ENCODE peak calls at places on chromosomes 4 and X, in eight cellular contexts. H, T, D, F, I, P, U and Y are unnamed samples. For H3K36me3 and H3K9me3, the result is how much of the 10 kb centered on the place peaks cover.

GRCh38 chrX:101550825-101551767 is 749 bp downstream of the ARMCX1 start:
- DNase-seq in H (peak), T (no peak), D (peak), F (peak), I (peak), P (no peak), U (peak), Y (peak)

GRCh38 chrX:53538781-53539180 is 104.6 kb upstream of the HSD17B10 start:
- DNase-seq in H (peak), T (no peak), D (no peak), F (no peak), I (no peak), P (no peak), U (no peak), Y (peak)

GRCh38 chr4:101217353-101218031 is 129.8 kb downstream of the PPP3CA start:
- DNase-seq in H (no peak), T (no peak), D (no peak), F (no peak), I (no peak), P (no peak), U (no peak), Y (no peak)

GRCh38 chr4:157151711-157152110 is 68.8 kb upstream of the GRIA2 start:
- DNase-seq in H (no peak), T (no peak), D (no peak), F (no peak), I (no peak), P (no peak), U (no peak), Y (no peak)

GRCh38 chrX:1274786-1275185 is 6.2 kb downstream of the CSF2RA start:
- DNase-seq in H (no peak), T (peak), D (no peak), F (no peak), I (no peak), P (no peak), U (no peak), Y (no peak)

GRCh38 chr4:89820005-89820404 is 17.0 kb downstream of the SNCA start:
- DNase-seq in H (no peak), T (no peak), D (no peak), F (no peak), I (no peak), P (no peak), U (no peak), Y (no peak)

GRCh38 chr4:70958681-70959080 is 34.8 kb upstream of the DCK start:
- DNase-seq in H (no peak), T (no peak), D (no peak), F (no peak), I (no peak), P (no peak), U (no peak), Y (no peak)

GRCh38 chr4:108544504-108544903 is 75.9 kb upstream of the RPL34 start:
- DNase-seq in H (no peak), T (no peak), D (no peak), F (no peak), I (no peak), P (no peak), U (no peak), Y (no peak)

GRCh38 chrX:54359408-54359807 is 1.6 kb upstream of the WNK3 start:
- DNase-seq in H (no peak), T (no peak), D (no peak), F (no peak), I (no peak), P (no peak), U (no peak), Y (no peak)

GRCh38 chrX:31166832-31167231 is 95.0 kb upstream of the FTHL17 start:
- DNase-seq in H (no peak), T (no peak), D (no peak), F (no peak), I (no peak), P (no peak), U (no peak), Y (no peak)
- H3K36me3 ChIP-seq in H (under half), T (half or more), D (under half), F (under half), I (under half), P (under half), U (under half), Y (under half)

GRCh38 chr4:76199664-76200211 is 13.9 kb downstream of the SCARB2 start:
- DNase-seq in H (no peak), T (peak), D (no peak), F (no peak), I (peak), P (no peak), U (no peak), Y (no peak)
- H3K27ac ChIP-seq in H (peak), T (no peak), D (peak), F (peak), I (no peak), P (peak), U (no peak), Y (peak)

DNA sequence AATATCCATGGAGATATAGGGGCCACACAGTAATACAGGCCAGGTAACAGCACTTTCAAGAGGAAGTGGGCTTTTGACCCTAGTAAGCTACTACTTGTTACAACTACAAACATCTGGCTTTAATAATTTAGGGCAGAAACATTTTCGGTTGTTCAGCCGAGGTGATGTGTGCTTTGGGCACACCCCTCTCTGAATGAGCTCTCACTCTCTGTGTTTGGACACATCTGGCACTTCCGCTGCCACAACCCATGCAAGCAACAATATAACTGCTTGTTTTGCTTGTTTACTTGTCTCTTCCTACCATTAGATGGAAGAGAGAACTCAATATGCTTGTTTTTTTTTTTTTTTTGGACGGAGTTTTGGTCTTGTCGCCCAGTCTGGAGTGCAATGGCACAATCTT is 277.2 kb downstream of the HS3ST1 start:
- DNase-seq in H (no peak), T (no peak), D (no peak), F (no peak), I (no peak), P (no peak), U (no peak), Y (no peak)
- H3K9me3 ChIP-seq in H (under half), T (under half), D (under half), F (under half), I (under half), P (under half), U (under half), Y (under half)

GRCh38 chrX:72272868-72273267 is 4.2 kb downstream of the RPS4X start:
- DNase-seq in H (no peak), T (no peak), D (no peak), F (no peak), I (no peak), P (no peak), U (no peak), Y (no peak)
- H3K36me3 ChIP-seq in H (under half), T (half or more), D (under half), F (under half), I (half or more), P (under half), U (under half), Y (under half)

DNA sequence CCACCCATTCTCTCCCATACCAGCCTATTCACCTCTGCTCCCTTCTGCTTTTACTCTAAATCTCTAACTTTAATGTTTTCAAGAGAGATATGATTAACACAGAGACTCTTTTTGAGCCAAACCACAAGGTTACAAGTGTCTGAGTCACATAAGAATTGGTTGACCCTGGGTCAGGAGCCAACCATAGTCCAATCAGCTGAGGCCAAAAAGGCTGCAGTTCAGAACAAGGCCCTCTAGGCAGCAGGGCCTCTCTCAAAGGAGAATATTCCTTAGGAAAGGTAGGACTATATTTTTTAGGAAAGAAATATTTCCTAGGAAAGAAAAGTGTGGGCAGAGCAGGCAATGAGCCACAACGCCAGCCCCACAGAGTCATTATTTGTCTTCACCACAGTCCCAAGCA is 2.3 kb downstream of the ATP8A1 start:
- DNase-seq in H (no peak), T (no peak), D (no peak), F (no peak), I (no peak), P (no peak), U (peak), Y (no peak)
- H3K27ac ChIP-seq in H (no peak), T (peak), D (peak), F (peak), I (no peak), P (no peak), U (peak), Y (no peak)

GRCh38 chr4:19329077-19329476 is 922.6 kb upstream of the SLIT2 start:
- DNase-seq in H (no peak), T (no peak), D (no peak), F (no peak), I (no peak), P (no peak), U (no peak), Y (no peak)
- H3K9me3 ChIP-seq in H (under half), T (under half), D (under half), F (under half), I (under half), P (under half), U (under half), Y (under half)